ENCODE peak calls at places on chromosomes 12 and 14, in six cellular contexts. Q is NB4, E is uterus, W is A549, K is adrenal gland, O is H1. X is an unnamed sample.

GRCh38 chr12:130713581-130713991 is 2.5 kb downstream of the RIMBP2 start:
- DNase-seq in Q (no peak), E (peak), W (no peak), K (no peak), O (no peak), X (no peak)

GRCh38 chr12:66255737-66256136 is 46.6 kb upstream of the HELB start:
- DNase-seq in Q (no peak), E (no peak), W (no peak), K (no peak), O (no peak), X (no peak)

GRCh38 chr12:70994217-70994788 is 73.8 kb upstream of the PTPRR start:
- DNase-seq in Q (no peak), E (no peak), W (no peak), K (no peak), O (no peak), X (no peak)

GRCh38 chr14:22981090-22982012 is 1.0 kb downstream of the AJUBA start:
- DNase-seq in Q (no peak), E (no peak), W (peak), K (no peak), O (peak), X (peak)

GRCh38 chr12:80939231-80939950 is 1.7 kb upstream of the LIN7A start:
- DNase-seq in Q (peak), E (no peak), W (no peak), K (no peak), O (no peak), X (no peak)

GRCh38 chr12:106871477-106871876 is 84.2 kb upstream of the TMEM263 start:
- DNase-seq in Q (no peak), E (no peak), W (peak), K (no peak), O (no peak), X (peak)

GRCh38 chr12:105100207-105100985 is 7.1 kb upstream of the WASHC4 start:
- DNase-seq in Q (peak), E (no peak), W (peak), K (no peak), O (no peak), X (no peak)

GRCh38 chr12:89540586-89540985 is 14.7 kb upstream of the POC1B start:
- DNase-seq in Q (no peak), E (no peak), W (no peak), K (no peak), O (no peak), X (peak)

GRCh38 chr14:102939820-102940561 is 17.5 kb downstream of the AMN start:
- DNase-seq in Q (no peak), E (no peak), W (no peak), K (no peak), O (no peak), X (no peak)

GRCh38 chr14:95327558-95328374 is 8.1 kb upstream of the CLMN start:
- DNase-seq in Q (peak), E (no peak), W (no peak), K (no peak), O (no peak), X (no peak)

GRCh38 chr12:93113317-93114006 is 184.4 kb upstream of the EEA1 start:
- DNase-seq in Q (no peak), E (no peak), W (no peak), K (no peak), O (no peak), X (no peak)

GRCh38 chr14:77763316-77763715 is 2.4 kb upstream of the SNW1 start:
- DNase-seq in Q (no peak), E (no peak), W (no peak), K (no peak), O (no peak), X (no peak)

GRCh38 chr14:24171422-24172260 is at the start of gene REC8:
- DNase-seq in Q (no peak), E (peak), W (no peak), K (peak), O (peak), X (peak)

GRCh38 chr12:59027199-59027598 is 106.9 kb upstream of the LRIG3 start:
- DNase-seq in Q (no peak), E (no peak), W (no peak), K (no peak), O (no peak), X (no peak)

GRCh38 chr12:774051-774614 is 21.8 kb downstream of the WNK1 start:
- DNase-seq in Q (no peak), E (no peak), W (no peak), K (no peak), O (no peak), X (no peak)

GRCh38 chr14:24398943-24399801 is at the start of gene NYNRIN:
- DNase-seq in Q (peak), E (peak), W (no peak), K (no peak), O (peak), X (peak)

GRCh38 chr14:21087294-21088091 is 11.0 kb downstream of the ZNF219 start:
- DNase-seq in Q (peak), E (no peak), W (peak), K (peak), O (no peak), X (peak)

GRCh38 chr12:47757840-47758583 is 668 bp downstream of the RAPGEF3 start:
- DNase-seq in Q (peak), E (peak), W (no peak), K (no peak), O (peak), X (no peak)

GRCh38 chr14:98288825-98289224 is 983.2 kb downstream of the BCL11B start:
- DNase-seq in Q (no peak), E (no peak), W (no peak), K (no peak), O (no peak), X (no peak)

GRCh38 chr12:104928036-104928770 is 29.9 kb downstream of the SLC41A2 start:
- DNase-seq in Q (no peak), E (no peak), W (no peak), K (no peak), O (no peak), X (no peak)

GRCh38 chr14:69005432-69006148 is 26.5 kb upstream of the ACTN1 start:
- DNase-seq in Q (peak), E (peak), W (peak), K (peak), O (no peak), X (no peak)

GRCh38 chr12:34396861-34397590 is 374.7 kb downstream of the ALG10 start:
- DNase-seq in Q (no peak), E (peak), W (no peak), K (peak), O (peak), X (no peak)

GRCh38 chr14:50527970-50528369 is 4.4 kb downstream of the MAP4K5 start:
- DNase-seq in Q (no peak), E (no peak), W (no peak), K (no peak), O (no peak), X (no peak)

GRCh38 chr14:64879635-64880381 is at the start of gene SPTB:
- DNase-seq in Q (peak), E (peak), W (no peak), K (no peak), O (peak), X (peak)

GRCh38 chr12:106601548-106601947 is 18.7 kb downstream of the RFX4 start:
- DNase-seq in Q (no peak), E (no peak), W (no peak), K (no peak), O (no peak), X (no peak)

GRCh38 chr14:59483360-59483759 is 848 bp downstream of the L3HYPDH start:
- DNase-seq in Q (no peak), E (no peak), W (peak), K (peak), O (no peak), X (peak)

GRCh38 chr14:85471744-85472143 is 58.2 kb upstream of the FLRT2 start:
- DNase-seq in Q (no peak), E (peak), W (peak), K (peak), O (no peak), X (peak)

GRCh38 chr14:105135700-105136395 is 32.7 kb downstream of the JAG2 start:
- DNase-seq in Q (no peak), E (no peak), W (no peak), K (no peak), O (no peak), X (no peak)

GRCh38 chr12:28998662-28999120 is 150.4 kb upstream of the FAR2 start:
- DNase-seq in Q (peak), E (no peak), W (peak), K (no peak), O (no peak), X (peak)

GRCh38 chr14:101876539-101876938 is 87.8 kb upstream of the DYNC1H1 start:
- DNase-seq in Q (peak), E (peak), W (no peak), K (peak), O (no peak), X (peak)

GRCh38 chr12:12713932-12714275 is 3.3 kb upstream of the CDKN1B start:
- DNase-seq in Q (no peak), E (no peak), W (no peak), K (no peak), O (no peak), X (no peak)

GRCh38 chr14:52678591-52678990 is 16.8 kb downstream of the ERO1A start:
- DNase-seq in Q (peak), E (no peak), W (peak), K (no peak), O (no peak), X (peak)

GRCh38 chr12:57250956-57251355 is at the start of gene STAC3:
- DNase-seq in Q (no peak), E (peak), W (no peak), K (no peak), O (no peak), X (no peak)
- TF ChIP-seq POLR2A in Q (no peak), E (no peak), W (no peak), K (no peak), O (no peak), X (no peak)

DNA sequence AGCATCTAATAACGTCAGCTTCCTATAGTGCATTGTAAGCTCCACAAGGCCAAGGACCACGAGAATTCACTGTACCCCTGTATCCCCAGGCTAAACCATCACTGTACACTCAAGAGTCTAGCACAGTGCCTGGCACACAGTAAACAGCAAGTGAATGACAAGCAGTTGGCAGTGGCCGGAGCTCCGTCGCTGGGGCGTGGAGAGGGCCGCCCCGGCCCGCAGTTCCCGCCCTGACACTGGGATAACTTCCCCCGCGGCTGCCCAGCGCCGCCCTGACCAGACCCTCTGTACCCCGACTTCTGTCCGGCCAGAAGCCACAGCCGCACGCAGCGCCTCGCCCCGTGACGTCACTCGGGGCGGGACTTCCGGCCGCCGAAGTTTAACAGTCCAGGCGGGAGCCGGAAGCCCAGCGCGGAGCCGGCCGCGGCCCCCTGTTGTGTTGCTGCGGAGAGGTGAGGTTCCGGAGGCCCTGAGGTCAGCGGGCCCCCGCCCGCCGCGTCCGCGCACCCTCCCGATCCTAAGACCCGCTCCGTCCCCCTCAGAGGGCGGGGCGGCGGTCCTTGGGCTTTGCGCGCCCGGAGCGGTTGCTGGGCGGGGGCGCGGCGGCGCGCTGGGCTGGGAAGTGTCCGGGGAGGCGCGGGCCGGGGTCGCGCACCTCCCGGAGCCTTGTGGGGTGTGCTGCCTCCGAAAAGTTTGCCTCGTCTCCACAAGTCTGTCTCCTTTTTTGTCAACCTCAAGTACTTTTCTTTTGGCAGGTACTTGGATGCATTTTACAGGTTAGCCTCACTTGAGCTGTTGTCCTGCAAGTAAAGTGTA is at the start of gene NEDD1:
- DNase-seq in Q (peak), E (peak), W (peak), K (peak), O (peak), X (peak)
- TF ChIP-seq POLR2A in Q (peak), E (peak), W (peak), K (peak), O (peak), X (peak)

GRCh38 chr12:1880876-1881275 is 37.6 kb downstream of the CACNA2D4 start:
- DNase-seq in Q (no peak), E (no peak), W (no peak), K (no peak), O (peak), X (no peak)

GRCh38 chr12:1882405-1882804 is 36.0 kb downstream of the CACNA2D4 start:
- DNase-seq in Q (no peak), E (no peak), W (no peak), K (no peak), O (peak), X (no peak)

GRCh38 chr12:1882850-1883470 is 35.5 kb downstream of the CACNA2D4 start:
- DNase-seq in Q (peak), E (no peak), W (no peak), K (no peak), O (peak), X (no peak)

GRCh38 chr12:1881301-1881700 is 37.2 kb downstream of the CACNA2D4 start:
- DNase-seq in Q (no peak), E (no peak), W (no peak), K (no peak), O (peak), X (no peak)

DNA sequence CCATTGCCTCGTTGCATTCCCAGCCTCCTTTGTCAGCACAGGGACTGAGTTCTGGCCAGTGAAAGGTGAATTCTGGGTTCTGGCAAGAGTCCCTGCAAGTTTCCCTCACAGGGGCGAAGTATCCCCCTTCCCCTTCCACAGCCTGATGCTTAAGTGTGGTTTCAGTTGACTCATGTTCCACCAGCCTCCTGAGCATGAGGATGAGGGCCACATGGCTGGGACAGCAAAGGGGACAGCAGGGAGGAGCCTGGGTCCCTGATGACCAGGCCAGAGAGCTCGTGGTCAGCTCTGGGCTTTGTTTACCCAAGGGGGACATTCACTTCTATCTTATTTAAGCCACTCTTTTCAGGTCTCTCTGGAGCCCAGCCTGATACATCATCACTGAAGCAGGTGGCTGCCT is 36.5 kb downstream of the CACNA2D4 start:
- DNase-seq in Q (no peak), E (no peak), W (no peak), K (no peak), O (no peak), X (no peak)
- TF ChIP-seq POLR2A in Q (no peak), E (no peak), W (no peak), K (no peak), O (no peak), X (no peak)

GRCh38 chr14:89165189-89165809 is 251.7 kb downstream of the FOXN3 start:
- DNase-seq in Q (peak), E (no peak), W (no peak), K (no peak), O (no peak), X (peak)
- TF ChIP-seq POLR2A in Q (no peak), E (no peak), W (no peak), K (no peak), O (no peak), X (peak)

GRCh38 chr12:96195845-96196451 is 1.8 kb downstream of the ELK3 start:
- DNase-seq in Q (peak), E (peak), W (peak), K (no peak), O (no peak), X (peak)
- TF ChIP-seq POLR2A in Q (no peak), E (no peak), W (no peak), K (no peak), O (no peak), X (no peak)